ENCODE peak calls at places on chromosomes 13 and 19, in four cellular contexts. One of them, this sample, is unnamed.

GRCh38 chr19:49555600-49556411 is 24.6 kb downstream of the NOSIP start:
- DNase-seq in HFF-Myc: no peak
- DNase-seq in stomach: peak
- DNase-seq in IMR-90: no peak
- DNase-seq in this sample: no peak

GRCh38 chr13:75647126-75647784 is 11.1 kb downstream of the LMO7 start:
- DNase-seq in HFF-Myc: no peak
- DNase-seq in stomach: no peak
- DNase-seq in IMR-90: peak
- DNase-seq in this sample: no peak

GRCh38 chr19:4473011-4473410 is 914 bp downstream of the HDGFL2 start:
- DNase-seq in HFF-Myc: no peak
- DNase-seq in stomach: no peak
- DNase-seq in IMR-90: no peak
- DNase-seq in this sample: no peak

GRCh38 chr13:109979186-109979585 is 192.8 kb upstream of the IRS2 start:
- DNase-seq in HFF-Myc: no peak
- DNase-seq in stomach: no peak
- DNase-seq in IMR-90: no peak
- DNase-seq in this sample: no peak

GRCh38 chr19:12806242-12807131 is at the start of gene RNASEH2A:
- DNase-seq in HFF-Myc: no peak
- DNase-seq in stomach: peak
- DNase-seq in IMR-90: peak
- DNase-seq in this sample: peak

GRCh38 chr19:7676376-7676775 is 514 bp upstream of the MCEMP1 start:
- DNase-seq in HFF-Myc: no peak
- DNase-seq in stomach: no peak
- DNase-seq in IMR-90: no peak
- DNase-seq in this sample: no peak

GRCh38 chr19:38939957-38940356 is 9.2 kb downstream of the MRPS12 start:
- DNase-seq in HFF-Myc: no peak
- DNase-seq in stomach: no peak
- DNase-seq in IMR-90: no peak
- DNase-seq in this sample: no peak

GRCh38 chr13:77519808-77520207 is 15.7 kb upstream of the SCEL start:
- DNase-seq in HFF-Myc: no peak
- DNase-seq in stomach: no peak
- DNase-seq in IMR-90: no peak
- DNase-seq in this sample: no peak

GRCh38 chr13:35824395-35824794 is 306.8 kb downstream of the DCLK1 start:
- DNase-seq in HFF-Myc: no peak
- DNase-seq in stomach: no peak
- DNase-seq in IMR-90: no peak
- DNase-seq in this sample: no peak

GRCh38 chr13:24511824-24512207 is 762 bp downstream of the PARP4 start:
- DNase-seq in HFF-Myc: no peak
- DNase-seq in stomach: no peak
- DNase-seq in IMR-90: no peak
- DNase-seq in this sample: no peak

GRCh38 chr13:114102521-114103288 is 29.7 kb downstream of the RASA3 start:
- DNase-seq in HFF-Myc: no peak
- DNase-seq in stomach: no peak
- DNase-seq in IMR-90: no peak
- DNase-seq in this sample: no peak

GRCh38 chr13:76635232-76636021 is 250.8 kb downstream of the KCTD12 start:
- DNase-seq in HFF-Myc: no peak
- DNase-seq in stomach: no peak
- DNase-seq in IMR-90: no peak
- DNase-seq in this sample: no peak

GRCh38 chr19:7831452-7831851 is 1.4 kb downstream of the EVI5L start:
- DNase-seq in HFF-Myc: no peak
- DNase-seq in stomach: peak
- DNase-seq in IMR-90: peak
- DNase-seq in this sample: no peak

GRCh38 chr13:111792956-111793355 is 274.0 kb upstream of the SOX1 start:
- DNase-seq in HFF-Myc: no peak
- DNase-seq in stomach: no peak
- DNase-seq in IMR-90: no peak
- DNase-seq in this sample: no peak

GRCh38 chr19:10230155-10230903 is 802 bp downstream of the S1PR2 start:
- DNase-seq in HFF-Myc: no peak
- DNase-seq in stomach: peak
- DNase-seq in IMR-90: peak
- DNase-seq in this sample: no peak

GRCh38 chr13:19117913-19118739 is 63.5 kb downstream of the TUBA3C start:
- DNase-seq in HFF-Myc: no peak
- DNase-seq in stomach: no peak
- DNase-seq in IMR-90: no peak
- DNase-seq in this sample: no peak

GRCh38 chr13:110557610-110558305 is 3.8 kb downstream of the RAB20 start:
- DNase-seq in HFF-Myc: no peak
- DNase-seq in stomach: peak
- DNase-seq in IMR-90: no peak
- DNase-seq in this sample: no peak

GRCh38 chr19:23817519-23817918 is 58.8 kb upstream of the ZNF681 start:
- DNase-seq in HFF-Myc: no peak
- DNase-seq in stomach: peak
- DNase-seq in IMR-90: peak
- DNase-seq in this sample: no peak

GRCh38 chr13:98641075-98641474 is 64.2 kb upstream of the STK24 start:
- DNase-seq in HFF-Myc: no peak
- DNase-seq in stomach: no peak
- DNase-seq in IMR-90: no peak
- DNase-seq in this sample: no peak

GRCh38 chr19:57807541-57807940 is 7.2 kb downstream of the ZNF552 start:
- DNase-seq in HFF-Myc: no peak
- DNase-seq in stomach: no peak
- DNase-seq in IMR-90: no peak
- DNase-seq in this sample: no peak

GRCh38 chr19:1457031-1457739 is 7.3 kb downstream of the APC2 start:
- DNase-seq in HFF-Myc: no peak
- DNase-seq in stomach: no peak
- DNase-seq in IMR-90: no peak
- DNase-seq in this sample: no peak

GRCh38 chr19:33771308-33772101 is 25.2 kb upstream of the KCTD15 start:
- DNase-seq in HFF-Myc: no peak
- DNase-seq in stomach: peak
- DNase-seq in IMR-90: peak
- DNase-seq in this sample: no peak

GRCh38 chr13:75635621-75636338 is at the start of gene LMO7:
- DNase-seq in HFF-Myc: no peak
- DNase-seq in stomach: peak
- DNase-seq in IMR-90: peak
- DNase-seq in this sample: no peak

GRCh38 chr19:48714759-48715261 is 4.7 kb downstream of the MAMSTR start:
- DNase-seq in HFF-Myc: no peak
- DNase-seq in stomach: no peak
- DNase-seq in IMR-90: no peak
- DNase-seq in this sample: no peak

GRCh38 chr19:51124729-51125128 is at the start of gene SIGLEC9:
- DNase-seq in HFF-Myc: no peak
- DNase-seq in stomach: no peak
- DNase-seq in IMR-90: no peak
- DNase-seq in this sample: no peak

GRCh38 chr19:36008336-36008978 is at the start of gene SYNE4:
- DNase-seq in HFF-Myc: no peak
- DNase-seq in stomach: peak
- DNase-seq in IMR-90: no peak
- DNase-seq in this sample: no peak

GRCh38 chr13:99104396-99104795 is 96.3 kb upstream of the UBAC2 start:
- DNase-seq in HFF-Myc: no peak
- DNase-seq in stomach: no peak
- DNase-seq in IMR-90: no peak
- DNase-seq in this sample: no peak

GRCh38 chr13:21934309-21934708 is 263.4 kb downstream of the FGF9 start:
- DNase-seq in HFF-Myc: no peak
- DNase-seq in stomach: no peak
- DNase-seq in IMR-90: no peak
- DNase-seq in this sample: no peak

GRCh38 chr19:2902590-2903218 is 2.0 kb downstream of the ZNF57 start:
- DNase-seq in HFF-Myc: no peak
- DNase-seq in stomach: no peak
- DNase-seq in IMR-90: no peak
- DNase-seq in this sample: no peak

GRCh38 chr19:32154418-32154817 is 191.0 kb upstream of the ZNF507 start:
- DNase-seq in HFF-Myc: no peak
- DNase-seq in stomach: no peak
- DNase-seq in IMR-90: no peak
- DNase-seq in this sample: no peak

GRCh38 chr19:13959962-13960862 is 7.9 kb downstream of the DCAF15 start:
- DNase-seq in HFF-Myc: no peak
- DNase-seq in stomach: no peak
- DNase-seq in IMR-90: no peak
- DNase-seq in this sample: no peak

GRCh38 chr19:45471116-45471865 is 3.5 kb downstream of the FOSB start:
- DNase-seq in HFF-Myc: no peak
- DNase-seq in stomach: no peak
- DNase-seq in IMR-90: no peak
- DNase-seq in this sample: no peak

GRCh38 chr19:1861599-1862031 is 1.8 kb downstream of the KLF16 start:
- DNase-seq in HFF-Myc: no peak
- DNase-seq in stomach: no peak
- DNase-seq in IMR-90: no peak
- DNase-seq in this sample: no peak

GRCh38 chr13:24071423-24072075 is 89.0 kb upstream of the SPATA13 start:
- DNase-seq in HFF-Myc: peak
- DNase-seq in stomach: no peak
- DNase-seq in IMR-90: peak
- DNase-seq in this sample: no peak

GRCh38 chr13:71524245-71525002 is 342.6 kb downstream of the DACH1 start:
- DNase-seq in HFF-Myc: peak
- DNase-seq in stomach: no peak
- DNase-seq in IMR-90: no peak
- DNase-seq in this sample: no peak

DNA sequence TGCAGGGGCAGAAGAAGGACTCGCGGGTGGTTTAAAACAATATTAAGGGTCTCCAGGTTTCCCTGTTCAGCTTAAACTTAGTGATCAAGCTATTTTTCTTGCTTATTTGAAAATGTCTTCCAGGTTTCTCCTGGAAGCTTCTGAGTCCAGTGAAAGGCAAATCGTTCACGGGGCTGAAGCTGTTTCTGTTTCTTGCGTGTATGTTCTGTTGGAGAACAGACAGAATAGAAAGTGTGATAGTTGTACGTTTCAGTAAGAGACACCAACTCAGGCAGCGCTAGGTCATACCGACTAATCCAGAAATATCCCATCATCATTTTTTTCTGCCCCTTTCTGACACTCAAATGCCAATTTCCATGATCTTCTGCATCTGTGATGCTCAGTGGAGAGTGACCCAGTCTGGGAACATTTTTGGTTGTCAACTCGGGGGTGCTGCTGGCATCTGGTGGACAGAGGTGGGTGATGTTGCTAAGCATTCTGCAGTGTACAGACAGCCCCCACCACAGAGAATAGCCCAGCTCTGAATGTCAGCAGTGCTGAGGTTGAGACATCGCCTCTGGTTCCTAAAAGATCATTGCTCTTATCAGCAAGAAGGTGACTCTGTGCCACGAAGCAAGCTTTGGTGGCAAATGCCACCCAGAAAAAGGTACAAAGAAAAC is 4.3 kb downstream of the KLF2 start:
- DNase-seq in HFF-Myc: no peak
- DNase-seq in stomach: no peak
- DNase-seq in IMR-90: peak
- DNase-seq in this sample: no peak
- TF ChIP-seq CTCF in HFF-Myc: no peak
- TF ChIP-seq CTCF in stomach: no peak
- TF ChIP-seq CTCF in IMR-90: no peak
- TF ChIP-seq CTCF in this sample: peak

GRCh38 chr13:70090036-70090723 is 17.4 kb upstream of the ATXN8OS start:
- DNase-seq in HFF-Myc: no peak
- DNase-seq in stomach: no peak
- DNase-seq in IMR-90: no peak
- DNase-seq in this sample: no peak
- H3K4me3 ChIP-seq in HFF-Myc: no peak
- H3K4me3 ChIP-seq in stomach: no peak
- H3K4me3 ChIP-seq in IMR-90: no peak
- H3K4me3 ChIP-seq in this sample: no peak

DNA sequence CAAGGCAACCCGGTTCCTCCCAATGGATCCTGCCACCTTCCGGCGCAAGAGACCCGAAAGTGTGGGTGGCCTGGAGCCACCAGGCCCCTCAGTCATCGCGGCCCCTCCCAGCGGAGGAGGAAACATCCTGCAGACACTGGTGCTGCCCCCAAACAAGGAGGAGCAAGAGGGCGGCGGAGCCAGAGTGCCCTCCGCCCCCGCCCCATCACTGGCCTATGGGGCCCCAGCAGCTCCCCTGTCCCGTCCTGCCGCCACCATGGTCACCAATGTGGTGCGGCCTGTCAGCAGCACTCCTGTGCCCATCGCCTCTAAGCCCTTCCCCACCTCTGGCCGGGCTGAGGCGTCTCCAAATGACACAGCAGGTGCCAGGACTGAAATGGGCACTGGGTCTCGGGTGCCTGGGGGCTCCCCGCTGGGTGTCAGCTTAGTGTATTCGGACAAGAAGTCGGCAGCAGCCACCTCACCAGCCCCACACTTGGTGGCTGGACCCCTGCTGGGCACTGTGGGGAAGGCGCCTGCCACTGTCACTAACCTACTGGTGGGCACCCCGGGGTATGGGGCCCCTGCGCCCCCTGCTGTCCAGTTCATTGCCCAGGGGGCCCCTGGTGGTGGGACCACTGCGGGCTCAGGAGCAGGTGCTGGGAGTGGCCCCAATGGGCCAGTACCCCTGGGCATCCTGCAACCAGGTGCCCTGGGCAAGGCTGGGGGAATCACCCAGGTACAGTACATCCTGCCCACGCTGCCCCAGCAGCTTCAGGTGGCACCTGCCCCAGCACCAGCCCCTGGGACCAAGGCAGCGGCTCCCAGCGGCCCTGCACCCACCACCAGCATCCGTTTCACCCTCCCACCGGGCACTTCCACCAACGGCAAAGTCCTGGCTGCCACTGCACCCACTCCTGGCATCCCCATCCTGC is 11.2 kb upstream of the PRR19 start:
- DNase-seq in HFF-Myc: no peak
- DNase-seq in stomach: no peak
- DNase-seq in IMR-90: no peak
- DNase-seq in this sample: no peak
- TF ChIP-seq CTCF in HFF-Myc: peak
- TF ChIP-seq CTCF in stomach: no peak
- TF ChIP-seq CTCF in IMR-90: peak
- TF ChIP-seq CTCF in this sample: peak

GRCh38 chr19:5895409-5895808 is 8.2 kb downstream of the NDUFA11 start:
- DNase-seq in HFF-Myc: no peak
- DNase-seq in stomach: no peak
- DNase-seq in IMR-90: no peak
- DNase-seq in this sample: no peak

GRCh38 chr19:5895890-5896289 is 7.7 kb downstream of the NDUFA11 start:
- DNase-seq in HFF-Myc: no peak
- DNase-seq in stomach: no peak
- DNase-seq in IMR-90: no peak
- DNase-seq in this sample: no peak

GRCh38 chr19:5893907-5894703 is 9.5 kb downstream of the NDUFA11 start:
- DNase-seq in HFF-Myc: no peak
- DNase-seq in stomach: no peak
- DNase-seq in IMR-90: no peak
- DNase-seq in this sample: no peak

GRCh38 chr19:5893296-5893903 is 10.2 kb downstream of the NDUFA11 start:
- DNase-seq in HFF-Myc: no peak
- DNase-seq in stomach: no peak
- DNase-seq in IMR-90: no peak
- DNase-seq in this sample: no peak

GRCh38 chr19:5894704-5895349 is 8.8 kb downstream of the NDUFA11 start:
- DNase-seq in HFF-Myc: no peak
- DNase-seq in stomach: no peak
- DNase-seq in IMR-90: no peak
- DNase-seq in this sample: no peak
- H3K4me3 ChIP-seq in HFF-Myc: no peak
- H3K4me3 ChIP-seq in stomach: no peak
- H3K4me3 ChIP-seq in IMR-90: no peak
- H3K4me3 ChIP-seq in this sample: no peak

This sample was measured in AG09309.